ENCODE peak calls at places on chromosomes 11 and 22, in ten cellular contexts. N is glutamatergic neuron, W is Caco-2, I is gastrocnemius medialis, M is MCF 10A, L is upper lobe of right lung, K is uterus, G is hepatocyte, E is OCI-LY7, T is endodermal cell. U is an unnamed sample.

GRCh38 chr22:49512471-49512870 is 315.2 kb downstream of the BRD1 start:
- DNase-seq in N (no peak), W (no peak), I (no peak), M (no peak), L (no peak), K (no peak), G (no peak), E (no peak), T (peak; percentile 12), U (no peak)

GRCh38 chr11:104343578-104343977 is 179.6 kb upstream of the PDGFD start:
- DNase-seq in N (no peak), W (no peak), I (no peak), M (peak; percentile 19), L (no peak), K (no peak), G (peak; percentile 18), E (peak; percentile 5), T (no peak), U (no peak)

GRCh38 chr11:128575956-128576340 is 11.4 kb downstream of the ETS1 start:
- DNase-seq in N (no peak), W (no peak), I (no peak), M (no peak), L (no peak), K (no peak), G (no peak), E (no peak), T (no peak), U (no peak)

GRCh38 chr11:76730887-76731286 is 52.3 kb upstream of the TSKU start:
- DNase-seq in N (no peak), W (no peak), I (no peak), M (no peak), L (no peak), K (no peak), G (no peak), E (no peak), T (no peak), U (no peak)

GRCh38 chr11:1827095-1827797 is 7.5 kb upstream of the SYT8 start:
- DNase-seq in N (peak; percentile 19), W (peak; percentile 33), I (peak; percentile 15), M (peak; percentile 95), L (peak; percentile 85), K (no peak), G (peak; percentile 76), E (no peak), T (no peak), U (no peak)

GRCh38 chr22:46515208-46516111 is 22.0 kb downstream of the CELSR1 start:
- DNase-seq in N (no peak), W (peak; percentile 27), I (no peak), M (no peak), L (no peak), K (no peak), G (peak; percentile 18), E (no peak), T (peak; percentile 53), U (no peak)

GRCh38 chr11:20283475-20283874 is 80.0 kb upstream of the HTATIP2 start:
- DNase-seq in N (no peak), W (no peak), I (no peak), M (no peak), L (no peak), K (no peak), G (no peak), E (no peak), T (no peak), U (no peak)

GRCh38 chr11:8201524-8202365 is 32.9 kb upstream of the RIC3 start:
- DNase-seq in N (no peak), W (no peak), I (no peak), M (no peak), L (no peak), K (no peak), G (no peak), E (no peak), T (peak; percentile 44), U (no peak)

GRCh38 chr11:110196884-110197420 is 99.5 kb downstream of the RDX start:
- DNase-seq in N (no peak), W (no peak), I (no peak), M (no peak), L (no peak), K (no peak), G (no peak), E (no peak), T (peak; percentile 12), U (no peak)

GRCh38 chr11:1500466-1501420 is 14.2 kb upstream of the MOB2 start:
- DNase-seq in N (no peak), W (no peak), I (no peak), M (no peak), L (peak; percentile 48), K (no peak), G (no peak), E (no peak), T (no peak), U (no peak)

GRCh38 chr11:95157824-95158223 is 68.2 kb downstream of the ENDOD1 start:
- DNase-seq in N (no peak), W (peak; percentile 46), I (no peak), M (no peak), L (no peak), K (no peak), G (no peak), E (no peak), T (no peak), U (no peak)

GRCh38 chr11:32616903-32617302 is 33.3 kb downstream of the EIF3M start:
- DNase-seq in N (no peak), W (no peak), I (no peak), M (no peak), L (no peak), K (no peak), G (no peak), E (no peak), T (no peak), U (no peak)

GRCh38 chr11:118914178-118914918 is 11.4 kb downstream of the BCL9L start:
- DNase-seq in N (no peak), W (peak; percentile 50), I (no peak), M (no peak), L (no peak), K (peak; percentile 34), G (no peak), E (peak; percentile 83), T (peak; percentile 68), U (no peak)

GRCh38 chr11:56905442-56905841 is 83.3 kb upstream of the OR5AK2 start:
- DNase-seq in N (no peak), W (no peak), I (no peak), M (no peak), L (no peak), K (no peak), G (no peak), E (no peak), T (no peak), U (no peak)

GRCh38 chr22:17774928-17775675 is 833 bp upstream of the BID start:
- DNase-seq in N (peak; percentile 15), W (no peak), I (no peak), M (no peak), L (no peak), K (no peak), G (no peak), E (no peak), T (no peak), U (no peak)

GRCh38 chr11:5713695-5714094 is 22.6 kb upstream of the OR56B1 start:
- DNase-seq in N (no peak), W (no peak), I (no peak), M (no peak), L (no peak), K (no peak), G (no peak), E (no peak), T (no peak), U (no peak)

DNA sequence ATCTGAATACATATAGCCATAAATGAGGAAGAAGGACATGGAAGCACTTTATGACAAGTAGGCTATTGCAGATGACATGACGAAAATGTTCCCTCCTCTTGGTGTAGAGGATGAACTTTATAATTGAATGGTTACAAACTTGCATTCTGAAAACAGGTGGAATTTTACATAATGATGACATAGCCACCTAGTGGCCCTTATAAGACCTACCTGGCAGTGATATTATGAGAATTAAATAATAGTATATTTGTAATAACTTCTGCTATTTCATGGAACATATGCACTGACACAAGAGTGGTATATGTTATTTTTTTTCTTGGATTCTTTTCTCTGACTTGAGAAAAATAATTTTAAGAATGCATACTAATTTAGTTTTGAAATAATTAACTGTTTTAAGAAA is 22.9 kb downstream of the TRIM22 start:
- DNase-seq in N (no peak), W (no peak), I (no peak), M (peak; percentile 24), L (no peak), K (no peak), G (no peak), E (peak; percentile 62), T (no peak), U (no peak)
- TF ChIP-seq CTCF in N (peak; percentile 44), W (peak; percentile 38), I (no peak), M (peak; percentile 37), L (peak; percentile 47), K (no peak), G (peak; percentile 32), E (peak; percentile 84), T (peak; percentile 70), U (peak; percentile 53)

DNA sequence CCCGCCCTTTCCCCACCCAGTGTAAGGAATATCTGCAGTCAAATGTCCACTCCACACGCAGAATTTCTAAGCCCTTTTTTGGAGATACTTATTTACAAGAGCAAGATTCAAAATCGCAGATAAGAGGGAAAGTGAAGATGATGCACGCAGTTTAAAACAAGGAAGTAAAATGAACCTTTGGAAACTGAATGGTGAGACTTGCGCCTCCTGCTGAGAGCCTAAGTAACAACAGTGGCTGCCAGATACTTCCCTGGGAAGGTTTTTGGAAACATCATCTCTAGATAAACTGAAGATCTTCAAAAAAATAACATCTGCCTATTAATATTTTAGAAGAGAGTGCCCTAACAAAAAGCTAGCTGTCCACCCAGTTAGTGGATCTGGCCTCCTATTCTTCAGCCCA is 963.1 kb upstream of the FAT3 start:
- DNase-seq in N (no peak), W (no peak), I (no peak), M (no peak), L (no peak), K (no peak), G (no peak), E (no peak), T (peak; percentile 65), U (no peak)
- TF ChIP-seq CTCF in N (peak; percentile 8), W (no peak), I (no peak), M (no peak), L (no peak), K (no peak), G (peak; percentile 7), E (peak; percentile 17), T (peak; percentile 77), U (peak; percentile 36)

DNA sequence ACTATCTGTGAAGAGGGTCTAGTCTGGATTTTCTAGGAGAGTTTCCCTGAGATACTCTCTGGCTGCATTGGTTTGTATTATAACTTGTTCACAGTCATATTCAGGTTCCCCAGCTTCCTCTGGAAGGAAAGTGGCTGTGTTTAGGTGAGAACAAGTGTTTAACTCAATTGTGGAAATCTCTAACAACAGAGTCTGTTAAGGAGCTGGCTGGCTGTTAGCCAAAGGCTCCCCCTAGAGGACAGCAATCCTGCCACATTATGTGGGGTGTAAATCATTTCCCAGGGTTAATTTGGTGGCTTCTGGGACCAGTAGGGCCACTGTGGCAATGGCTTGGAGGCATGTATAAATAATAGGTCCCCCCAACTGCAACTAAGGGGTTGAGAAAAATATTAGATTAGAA is 18.4 kb downstream of the MS4A6E start:
- DNase-seq in N (peak; percentile 21), W (no peak), I (no peak), M (peak; percentile 42), L (no peak), K (no peak), G (peak; percentile 61), E (peak; percentile 59), T (peak; percentile 80), U (no peak)
- TF ChIP-seq CTCF in N (no peak), W (peak; percentile 47), I (no peak), M (peak; percentile 24), L (peak; percentile 38), K (no peak), G (peak; percentile 42), E (peak; percentile 89), T (peak; percentile 86), U (peak; percentile 54)

GRCh38 chr11:130727715-130728114 is 188.6 kb downstream of the SNX19 start:
- DNase-seq in N (no peak), W (no peak), I (no peak), M (no peak), L (no peak), K (no peak), G (no peak), E (no peak), T (peak; percentile 37), U (no peak)
- TF ChIP-seq CTCF in N (no peak), W (no peak), I (no peak), M (no peak), L (no peak), K (no peak), G (no peak), E (no peak), T (no peak), U (no peak)